ENCODE peak calls at places on chromosome 22, in five cellular contexts. F, W, L, C and Z are unnamed samples.

GRCh38 chr22:28930357-28931007 is 47.1 kb downstream of the ZNRF3 start:
- DNase-seq in C (no peak), L (no peak), W (no peak), F (peak), Z (no peak)

GRCh38 chr22:40123387-40123786 is 54.3 kb upstream of the TNRC6B start:
- DNase-seq in F (no peak), W (no peak), L (no peak), C (no peak), Z (no peak)

GRCh38 chr22:27195104-27195503 is 537.7 kb downstream of the MIAT start:
- DNase-seq in C (no peak), L (no peak), W (no peak), F (no peak), Z (no peak)

GRCh38 chr22:33539902-33540751 is 380.1 kb downstream of the LARGE1 start:
- DNase-seq in C (no peak), L (no peak), F (no peak), W (no peak), Z (no peak)

GRCh38 chr22:20464096-20464614 is 26.5 kb upstream of the SCARF2 start:
- DNase-seq in F (no peak), W (peak), C (peak), L (no peak), Z (peak)

GRCh38 chr22:23521442-23522113 is 58.5 kb downstream of the IGLL1 start:
- DNase-seq in C (peak), F (peak), L (peak), W (peak), Z (peak)

GRCh38 chr22:46618667-46619066 is 1.5 kb upstream of the GRAMD4 start:
- DNase-seq in W (no peak), F (no peak), L (no peak), C (no peak), Z (no peak)

GRCh38 chr22:29751139-29751538 is 15.7 kb downstream of the ZMAT5 start:
- DNase-seq in C (peak), F (no peak), L (no peak), W (no peak), Z (no peak)

GRCh38 chr22:25447689-25448434 is 116.6 kb upstream of the GRK3 start:
- DNase-seq in L (peak), W (peak), C (peak), F (peak), Z (peak)